ENCODE peak calls at places on chromosome 22, in four cellular contexts. G, M, P and L are unnamed samples.
A peak's percentile ranks its signal among the peaks of the same experiment; 100 is the strongest.

GRCh38 chr22:32574397-32574796 is 99.8 kb downstream of the FBXO7 start:
- DNase-seq in G (no peak), P (no peak), M (no peak), L (no peak)

GRCh38 chr22:33666249-33666648 is 254.0 kb downstream of the LARGE1 start:
- DNase-seq in P (no peak), G (no peak), M (no peak), L (no peak)

GRCh38 chr22:43862882-43863202 is 529 bp upstream of the SULT4A1 start:
- DNase-seq in G (no peak), P (no peak), M (peak; percentile 1), L (no peak)

GRCh38 chr22:17121235-17122195 is at the start of gene TMEM121B:
- DNase-seq in G (peak; percentile 94), M (peak; percentile 70), P (peak; percentile 49), L (peak; percentile 88)

GRCh38 chr22:50526849-50527801 is 1.7 kb upstream of the SCO2 start:
- DNase-seq in P (peak; percentile 66), M (peak; percentile 67), G (peak; percentile 54), L (no peak)

GRCh38 chr22:20956258-20957117 is 10.6 kb upstream of the AIFM3 start:
- DNase-seq in P (no peak), G (no peak), M (no peak), L (no peak)

GRCh38 chr22:19666663-19667593 is 47.4 kb upstream of the SEPTIN5 start:
- DNase-seq in G (no peak), M (no peak), P (no peak), L (no peak)

GRCh38 chr22:20253161-20253560 is 15.0 kb downstream of the RTN4R start:
- DNase-seq in G (no peak), M (no peak), P (no peak), L (no peak)

GRCh38 chr22:48391171-48391711 is 1436.4 kb downstream of the BRD1 start:
- DNase-seq in P (no peak), G (no peak), M (no peak), L (no peak)

GRCh38 chr22:31346255-31346732 is at the start of gene PATZ1:
- DNase-seq in G (peak; percentile 83), M (peak; percentile 83), P (peak; percentile 78), L (peak; percentile 78)

GRCh38 chr22:18992543-18993198 is 56.6 kb upstream of the PRODH start:
- DNase-seq in M (no peak), P (no peak), G (no peak), L (no peak)

GRCh38 chr22:38238519-38239051 is 34.2 kb downstream of the TMEM184B start:
- DNase-seq in M (peak; percentile 78), P (no peak), G (no peak), L (no peak)

GRCh38 chr22:46086577-46087335 is 63.6 kb upstream of the PPARA start:
- DNase-seq in G (no peak), P (peak; percentile 35), M (peak; percentile 48), L (no peak)

GRCh38 chr22:49710746-49711145 is 116.9 kb downstream of the BRD1 start:
- DNase-seq in G (no peak), P (no peak), M (no peak), L (no peak)

GRCh38 chr22:44337658-44338004 is 24.9 kb upstream of the SHISAL1 start:
- DNase-seq in P (no peak), G (peak; percentile 47), M (peak; percentile 64), L (peak; percentile 79)

GRCh38 chr22:38614331-38615122 is 41.7 kb downstream of the FAM227A start:
- DNase-seq in M (no peak), P (no peak), G (no peak), L (no peak)

GRCh38 chr22:20312396-20313191 is 7.3 kb downstream of the DGCR6L start:
- DNase-seq in M (no peak), G (no peak), P (no peak), L (peak; percentile 1)

GRCh38 chr22:41909290-41910049 is 5.4 kb downstream of the SHISA8 start:
- DNase-seq in P (no peak), M (peak; percentile 37), G (no peak), L (no peak)

GRCh38 chr22:41910599-41911291 is 4.1 kb downstream of the SHISA8 start:
- DNase-seq in G (no peak), M (peak; percentile 76), P (no peak), L (no peak)

GRCh38 chr22:41908409-41909289 is 6.2 kb downstream of the SHISA8 start:
- DNase-seq in G (no peak), P (no peak), M (peak; percentile 47), L (no peak)

GRCh38 chr22:41911292-41911611 is 3.6 kb downstream of the SHISA8 start:
- DNase-seq in G (no peak), P (no peak), M (no peak), L (no peak)

DNA sequence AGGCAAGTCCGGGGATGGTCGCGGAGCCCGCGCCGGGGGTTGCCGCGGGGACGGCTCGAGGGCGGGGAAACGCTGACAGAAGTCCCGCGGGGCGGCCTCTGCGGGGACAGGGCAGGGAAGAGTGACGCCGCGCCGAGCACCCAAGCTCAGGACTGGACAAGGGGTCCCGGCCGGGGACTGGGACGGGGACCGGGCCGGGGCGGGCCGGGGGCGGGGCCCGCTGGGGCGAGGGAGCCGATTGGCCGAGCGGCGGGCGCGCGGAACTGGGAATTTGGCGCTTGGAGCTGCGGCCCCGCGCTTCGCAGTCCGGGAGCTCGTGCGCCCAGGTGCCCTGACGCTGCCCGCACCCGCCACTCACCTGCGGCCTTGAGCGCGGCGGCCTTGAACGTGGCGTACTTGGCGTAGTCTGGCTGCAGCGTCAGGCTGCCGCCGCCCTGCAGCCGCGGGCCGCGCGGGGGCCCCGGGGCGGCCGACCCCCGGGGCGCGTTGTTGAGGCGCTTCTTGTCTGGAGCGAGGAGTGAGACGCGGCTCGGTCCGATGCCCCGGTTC is 4.8 kb downstream of the SHISA8 start:
- DNase-seq in G (peak; percentile 60), P (no peak), M (peak; percentile 38), L (no peak)
- H3K4me3 ChIP-seq in G (peak overlapping the region; percentile 20), P (peak overlapping the region; percentile 43), M (no peak overlapping the region), L (peak overlapping the region; percentile 51)

GRCh38 chr22:47376901-47377520 is 614.6 kb downstream of the TBC1D22A start:
- DNase-seq in M (no peak), G (no peak), P (peak; percentile 10), L (peak; percentile 26)
- H3K27me3 ChIP-seq in M (no peaks in the 10 kb centered on the region), G (no peaks in the 10 kb centered on the region), P (peaks cover 14% of the 10 kb centered on the region), L (no peaks in the 10 kb centered on the region)

GRCh38 chr22:25822344-25822743 is 80.4 kb downstream of the MYO18B start:
- DNase-seq in P (no peak), G (no peak), M (no peak), L (no peak)
- H3K4me3 ChIP-seq in P (no peak overlapping the region), G (no peak overlapping the region), M (no peak overlapping the region), L (no peak overlapping the region)

GRCh38 chr22:36629320-36629719 is 74.2 kb downstream of the CACNG2 start:
- DNase-seq in G (no peak), P (no peak), M (no peak), L (no peak)
- H3K27me3 ChIP-seq in G (no peaks in the 10 kb centered on the region), P (peaks cover 25% of the 10 kb centered on the region), M (no peaks in the 10 kb centered on the region), L (no peaks in the 10 kb centered on the region)